ENCODE peak calls at places on chromosomes 16 and 17, in nine cellular contexts. G, R, M, V, P, D, Q, H and E are unnamed samples. For H3K4me1, the result is how much of the 10 kb centered on the place peaks cover.

GRCh38 chr17:67629963-67630320 is 87.8 kb upstream of the NOL11 start:
- DNase-seq in Q (peak), H (no peak), P (no peak), G (no peak), R (no peak), D (no peak), V (no peak), M (no peak), E (no peak)

GRCh38 chr17:68289473-68289872 is 1.5 kb downstream of the SLC16A6 start:
- DNase-seq in R (no peak), V (no peak), M (no peak), H (no peak), P (no peak), D (no peak), G (no peak), Q (no peak), E (no peak)

GRCh38 chr16:53130193-53131049 is 75.6 kb downstream of the CHD9 start:
- DNase-seq in M (peak), V (peak), G (peak), R (peak), Q (peak), P (peak), H (peak), D (peak), E (peak)

GRCh38 chr17:74592087-74592990 is at the start of gene CD300LD:
- DNase-seq in D (no peak), P (no peak), H (no peak), V (no peak), G (no peak), R (no peak), M (no peak), Q (no peak), E (no peak)

GRCh38 chr17:81035389-81036127 is 607 bp downstream of the BAIAP2 start:
- DNase-seq in P (no peak), D (no peak), H (no peak), Q (no peak), G (no peak), V (no peak), M (no peak), R (no peak), E (no peak)

GRCh38 chr17:80964859-80965580 is 26.6 kb upstream of the CHMP6 start:
- DNase-seq in Q (no peak), D (no peak), G (no peak), V (no peak), P (no peak), H (no peak), M (no peak), R (no peak), E (no peak)

GRCh38 chr17:56159764-56160394 is 6.6 kb downstream of the ANKFN1 start:
- DNase-seq in R (no peak), G (no peak), H (no peak), M (no peak), P (no peak), V (no peak), Q (no peak), D (no peak), E (no peak)

GRCh38 chr16:2514333-2515179 is 804 bp downstream of the ATP6V0C start:
- DNase-seq in M (peak), Q (no peak), D (no peak), R (peak), G (no peak), P (peak), H (peak), V (peak), E (no peak)

GRCh38 chr17:15386083-15386482 is 44.7 kb upstream of the TEKT3 start:
- DNase-seq in V (no peak), R (no peak), M (no peak), D (no peak), H (no peak), Q (no peak), G (no peak), P (no peak), E (no peak)

GRCh38 chr17:16936536-16937310 is 35.2 kb downstream of the TNFRSF13B start:
- DNase-seq in P (peak), G (no peak), R (no peak), V (peak), D (peak), H (no peak), Q (no peak), M (peak), E (no peak)

GRCh38 chr16:50066482-50067289 is 916 bp downstream of the HEATR3 start:
- DNase-seq in P (no peak), D (no peak), Q (no peak), H (no peak), G (no peak), R (no peak), M (no peak), V (no peak), E (no peak)

GRCh38 chr16:87101903-87102302 is 215.3 kb downstream of the C16orf95 start:
- DNase-seq in V (no peak), P (no peak), M (no peak), R (no peak), Q (no peak), D (no peak), G (no peak), H (no peak), E (no peak)

GRCh38 chr17:6506679-6507231 is 49.6 kb downstream of the PITPNM3 start:
- DNase-seq in H (peak), R (peak), D (peak), V (peak), Q (no peak), P (peak), G (peak), M (peak), E (no peak)

GRCh38 chr17:59154721-59155438 is at the start of gene SKA2:
- DNase-seq in G (peak), Q (no peak), R (peak), D (peak), P (peak), H (peak), V (peak), M (peak), E (peak)

GRCh38 chr17:60743812-60744211 is 66.2 kb downstream of the BCAS3 start:
- DNase-seq in R (no peak), P (no peak), M (no peak), G (no peak), D (no peak), Q (no peak), H (no peak), V (no peak), E (no peak)

GRCh38 chr16:79276506-79276905 is 324.0 kb downstream of the MAF start:
- DNase-seq in R (no peak), M (no peak), H (no peak), Q (no peak), G (no peak), D (no peak), P (no peak), V (no peak), E (no peak)

GRCh38 chr17:30391534-30391933 is 12.8 kb downstream of the CPD start:
- DNase-seq in Q (no peak), P (no peak), M (no peak), D (no peak), V (no peak), G (no peak), H (no peak), R (no peak), E (no peak)

GRCh38 chr16:12553191-12553590 is 250.5 kb downstream of the CPPED1 start:
- DNase-seq in R (no peak), G (no peak), M (no peak), Q (no peak), D (no peak), P (no peak), V (no peak), H (no peak), E (no peak)

GRCh38 chr17:45948881-45949624 is 50.0 kb upstream of the STH start:
- DNase-seq in R (peak), H (peak), G (peak), D (peak), M (peak), Q (peak), V (peak), P (peak), E (peak)

GRCh38 chr16:78605548-78606097 is 506.2 kb downstream of the WWOX start:
- DNase-seq in Q (no peak), M (no peak), P (no peak), D (no peak), H (no peak), G (no peak), V (no peak), R (no peak), E (no peak)

GRCh38 chr16:24255446-24256352 is at the start of gene CACNG3:
- DNase-seq in R (peak), Q (peak), D (peak), H (peak), G (peak), V (no peak), P (no peak), M (no peak), E (no peak)

GRCh38 chr16:24257965-24258364 is 1.8 kb downstream of the CACNG3 start:
- DNase-seq in R (no peak), M (no peak), Q (no peak), G (no peak), D (no peak), V (no peak), H (no peak), P (no peak), E (no peak)

DNA sequence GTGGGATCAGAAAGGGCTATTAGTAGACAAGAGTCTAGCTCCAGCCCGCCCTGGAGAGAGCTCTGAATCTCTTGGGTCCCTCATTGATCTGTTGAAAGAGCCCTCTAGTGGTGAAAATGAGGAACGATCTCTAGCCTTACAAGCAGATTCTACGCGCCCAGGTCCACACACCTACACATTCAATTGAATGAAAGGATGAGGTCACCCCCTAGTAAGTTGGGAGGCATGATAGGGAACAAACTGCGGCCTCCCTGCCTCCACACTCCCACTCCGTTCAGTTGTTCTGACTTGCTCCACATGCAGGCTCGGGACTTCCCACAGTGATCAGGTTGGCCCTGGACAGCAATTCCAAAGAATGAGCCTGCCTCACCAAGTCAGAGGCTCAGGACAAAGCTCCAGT is 2.9 kb upstream of the CACNG3 start:
- DNase-seq in M (no peak), Q (peak), R (no peak), G (peak), H (peak), V (no peak), P (no peak), D (peak), E (no peak)
- TF ChIP-seq POLR2A in M (no peak), Q (no peak), R (no peak), G (no peak), H (no peak), V (no peak), P (no peak), D (no peak), E (no peak)

GRCh38 chr16:19389246-19389645 is 28.4 kb upstream of the TMC5 start:
- DNase-seq in P (peak), Q (peak), M (no peak), H (peak), D (peak), V (no peak), G (peak), R (no peak), E (no peak)
- TF ChIP-seq EP300 in P (no peak), Q (no peak), M (no peak), H (no peak), D (no peak), V (no peak), G (no peak), R (no peak), E (no peak)

DNA sequence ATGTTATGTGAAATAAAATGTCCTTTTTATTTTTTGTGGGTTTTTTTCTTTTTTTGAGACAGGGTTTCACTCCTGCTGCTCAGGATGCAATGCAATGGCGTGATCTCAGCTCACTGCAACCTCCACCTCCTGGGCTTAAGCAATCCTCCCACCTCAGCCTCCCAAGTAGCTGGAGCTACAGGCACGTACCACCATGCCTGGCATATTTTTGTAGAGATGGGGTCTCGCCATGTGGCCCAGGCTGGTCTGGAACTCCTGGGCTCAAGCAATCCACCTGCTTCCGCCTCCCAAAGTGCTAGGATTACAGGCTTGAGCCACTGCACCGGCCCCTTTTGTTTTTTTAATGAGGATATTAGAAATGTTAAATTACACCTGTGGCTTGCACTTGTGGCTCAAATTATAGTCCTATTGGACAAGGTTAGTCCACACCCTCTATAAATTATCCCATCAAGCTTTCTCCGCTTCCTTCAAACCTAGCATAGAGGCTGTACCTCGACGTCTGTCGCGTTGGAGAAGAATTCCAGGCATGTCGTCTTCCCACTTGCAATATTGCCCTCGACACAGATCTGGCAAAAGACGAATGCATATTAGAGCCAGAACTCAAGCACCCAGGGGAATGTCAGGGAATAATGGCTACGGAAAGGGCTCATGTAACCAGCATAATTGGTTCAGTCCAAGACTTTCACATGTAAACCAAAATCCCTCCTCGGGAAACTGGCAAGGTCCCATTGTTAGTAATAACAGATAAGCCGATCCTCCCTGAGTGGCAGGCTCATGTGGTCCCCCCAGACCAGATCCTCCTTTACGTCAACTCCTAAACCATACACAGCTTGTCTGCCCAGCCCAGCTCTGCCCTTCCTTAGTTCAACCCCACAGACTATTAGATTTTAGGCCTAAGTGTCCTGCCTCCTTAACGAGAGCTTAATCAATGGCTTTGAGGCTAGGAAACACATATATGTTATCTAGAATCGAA is 8.2 kb downstream of the TK2 start:
- DNase-seq in D (no peak), V (no peak), H (no peak), G (no peak), P (no peak), Q (no peak), M (no peak), R (no peak), E (no peak)
- H3K4me1 ChIP-seq in D (under half), V (under half), H (under half), G (under half), P (under half), Q (under half), M (under half), R (under half), E (under half)

GRCh38 chr17:38586788-38587187 is 19.0 kb downstream of the SRCIN1 start:
- DNase-seq in V (no peak), Q (no peak), G (no peak), P (no peak), R (no peak), D (no peak), M (no peak), H (no peak), E (no peak)
- TF ChIP-seq POLR2A in V (no peak), Q (no peak), G (no peak), P (no peak), R (no peak), D (no peak), M (no peak), H (no peak), E (no peak)

GRCh38 chr16:57270221-57271062 is 14.0 kb downstream of the PLLP start:
- DNase-seq in R (no peak), G (no peak), H (peak), D (no peak), P (no peak), M (peak), V (no peak), Q (no peak), E (no peak)

GRCh38 chr16:57266531-57267268 is 17.8 kb downstream of the PLLP start:
- DNase-seq in M (no peak), V (no peak), G (no peak), Q (no peak), R (no peak), P (peak), D (no peak), H (no peak), E (no peak)

GRCh38 chr16:57271867-57272495 is 12.5 kb downstream of the PLLP start:
- DNase-seq in V (no peak), G (no peak), H (no peak), Q (no peak), P (no peak), D (no peak), R (no peak), M (peak), E (no peak)

GRCh38 chr16:57271063-57271345 is 13.5 kb downstream of the PLLP start:
- DNase-seq in H (peak), Q (no peak), P (no peak), V (no peak), M (no peak), R (no peak), G (no peak), D (no peak), E (no peak)

GRCh38 chr16:57268804-57269800 is 15.4 kb downstream of the PLLP start:
- DNase-seq in Q (peak), D (peak), R (no peak), G (no peak), V (no peak), P (peak), H (peak), M (peak), E (no peak)
- TF ChIP-seq EP300 in Q (no peak), D (no peak), R (no peak), G (no peak), V (no peak), P (no peak), H (peak), M (no peak), E (no peak)

GRCh38 chr17:57870283-57870635 is 20.4 kb upstream of the MRPS23 start:
- DNase-seq in V (no peak), G (no peak), P (no peak), Q (no peak), H (no peak), M (no peak), R (no peak), D (no peak), E (no peak)
- H3K4me1 ChIP-seq in V (half or more), G (half or more), P (under half), Q (half or more), H (under half), M (half or more), R (under half), D (under half), E (half or more)

GRCh38 chr16:60166-60565 is 6.5 kb downstream of the SNRNP25 start:
- DNase-seq in Q (no peak), P (no peak), G (no peak), V (no peak), H (no peak), D (no peak), R (no peak), M (peak), E (no peak)

GRCh38 chr16:57711-58110 is 4.1 kb downstream of the SNRNP25 start:
- DNase-seq in G (no peak), H (no peak), D (no peak), M (no peak), R (no peak), V (no peak), Q (no peak), P (no peak), E (no peak)

GRCh38 chr16:59440-60059 is 5.9 kb downstream of the SNRNP25 start:
- DNase-seq in R (no peak), D (no peak), P (no peak), H (no peak), M (no peak), G (no peak), V (no peak), Q (no peak), E (no peak)

GRCh38 chr16:56231-56927 is 2.8 kb downstream of the SNRNP25 start:
- DNase-seq in R (no peak), D (no peak), Q (no peak), G (no peak), V (no peak), H (no peak), P (no peak), M (no peak), E (no peak)

DNA sequence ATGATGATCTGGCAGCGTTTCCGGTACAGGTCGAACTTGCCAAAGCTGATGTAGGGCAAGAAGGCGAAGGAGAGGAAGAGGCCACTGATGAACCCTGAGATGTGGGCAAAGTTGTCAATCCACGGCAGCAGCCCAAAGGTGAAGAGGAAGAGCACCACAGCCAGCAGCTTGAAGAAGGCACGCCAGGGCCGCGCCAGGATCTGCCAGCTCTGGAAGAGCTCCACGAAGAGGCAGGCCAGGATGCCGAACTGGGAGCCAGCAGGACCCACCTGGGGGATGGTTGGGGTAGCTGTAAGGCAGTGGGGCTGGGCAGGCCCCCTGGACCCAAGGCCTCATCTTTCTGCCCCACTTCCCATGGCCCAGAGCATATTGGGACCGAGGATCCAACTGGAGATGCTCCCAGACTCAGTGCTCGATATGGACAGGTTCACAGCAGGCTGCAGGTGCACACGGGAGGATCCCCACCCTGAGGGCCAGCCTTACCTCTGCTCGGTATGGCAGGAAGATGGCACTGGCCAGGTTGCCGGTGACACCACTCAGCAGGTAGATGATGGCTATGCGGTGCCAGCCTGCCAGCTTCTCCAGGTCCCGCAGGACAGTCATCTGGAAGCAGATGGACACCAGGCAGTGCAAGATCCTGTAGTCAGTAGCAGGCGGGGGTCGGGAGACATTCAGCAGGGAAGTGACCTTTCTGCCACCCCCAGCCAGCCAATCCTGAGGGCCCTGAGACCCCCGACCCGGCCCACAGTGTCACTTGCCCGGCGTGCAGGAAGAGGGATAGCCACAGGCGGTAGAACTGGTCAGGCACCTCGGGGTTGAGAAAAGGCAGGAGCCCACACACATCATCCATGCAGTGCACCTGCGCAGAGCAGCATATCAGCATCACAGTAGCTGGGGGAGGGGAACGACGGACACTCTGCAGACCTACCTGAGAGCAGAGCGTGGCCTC is 5.1 kb downstream of the SNRNP25 start:
- DNase-seq in G (no peak), P (no peak), M (no peak), H (no peak), Q (no peak), V (no peak), R (no peak), D (no peak), E (no peak)
- TF ChIP-seq POLR2A in G (no peak), P (no peak), M (no peak), H (no peak), Q (no peak), V (no peak), R (no peak), D (no peak), E (no peak)